ENCODE peak calls at places on chromosomes 11 and 22, in eight cellular contexts. B is neural crest cell, C is HFFc6, A is left lung, Q is stomach, H is mammary epithelial cell, O is GM06990, E is lower lobe of right lung. F is an unnamed sample.

GRCh38 chr22:36411589-36412258 is 24.0 kb upstream of the MYH9 start:
- DNase-seq in B (no peak), C (no peak), A (no peak), Q (no peak), H (no peak), O (no peak), E (no peak), F (no peak)

GRCh38 chr22:44256860-44257560 is 55.7 kb downstream of the SHISAL1 start:
- DNase-seq in B (no peak), C (no peak), A (no peak), Q (peak; percentile 2), H (no peak), O (no peak), E (no peak), F (no peak)

GRCh38 chr11:72411623-72412532 is 22.5 kb downstream of the CLPB start:
- DNase-seq in B (peak; percentile 21), C (no peak), A (no peak), Q (no peak), H (no peak), O (peak; percentile 67), E (no peak), F (no peak)

GRCh38 chr22:41052661-41053490 is 39.5 kb upstream of the EP300 start:
- DNase-seq in B (no peak), C (peak; percentile 80), A (no peak), Q (no peak), H (peak; percentile 44), O (no peak), E (no peak), F (no peak)

GRCh38 chr11:84714316-84714780 is 912.8 kb downstream of the DLG2 start:
- DNase-seq in B (peak; percentile 65), C (no peak), A (no peak), Q (peak; percentile 28), H (peak; percentile 45), O (no peak), E (peak; percentile 50), F (no peak)

GRCh38 chr11:71102251-71102995 is 150.0 kb downstream of the SHANK2 start:
- DNase-seq in B (no peak), C (no peak), A (peak; percentile 50), Q (no peak), H (no peak), O (no peak), E (no peak), F (no peak)

GRCh38 chr11:12682730-12683500 is 8.7 kb downstream of the TEAD1 start:
- DNase-seq in B (no peak), C (no peak), A (no peak), Q (no peak), H (no peak), O (no peak), E (no peak), F (no peak)

GRCh38 chr11:66275396-66275795 is 2.6 kb upstream of the CNIH2 start:
- DNase-seq in B (no peak), C (no peak), A (no peak), Q (no peak), H (no peak), O (no peak), E (no peak), F (no peak)

GRCh38 chr22:37564111-37564711 is 3.9 kb downstream of the CDC42EP1 start:
- DNase-seq in B (no peak), C (no peak), A (no peak), Q (no peak), H (no peak), O (no peak), E (no peak), F (no peak)

GRCh38 chr11:12591706-12592105 is 82.5 kb upstream of the TEAD1 start:
- DNase-seq in B (no peak), C (no peak), A (no peak), Q (no peak), H (no peak), O (no peak), E (no peak), F (no peak)

GRCh38 chr22:45341503-45341902 is 31.8 kb downstream of the FAM118A start:
- DNase-seq in B (no peak), C (no peak), A (no peak), Q (no peak), H (no peak), O (no peak), E (no peak), F (no peak)

GRCh38 chr11:117488996-117489952 is 161.6 kb downstream of the CEP164 start:
- DNase-seq in B (no peak), C (no peak), A (no peak), Q (no peak), H (no peak), O (no peak), E (no peak), F (no peak)

GRCh38 chr11:57345555-57346151 is 7.5 kb downstream of the P2RX3 start:
- DNase-seq in B (peak; percentile 66), C (peak; percentile 49), A (no peak), Q (peak; percentile 85), H (peak; percentile 60), O (no peak), E (peak; percentile 76), F (peak; percentile 81)

GRCh38 chr11:118612378-118612777 is 5.0 kb downstream of the PHLDB1 start:
- DNase-seq in B (no peak), C (no peak), A (no peak), Q (no peak), H (no peak), O (no peak), E (no peak), F (no peak)

GRCh38 chr22:46611189-46611588 is 9.0 kb upstream of the GRAMD4 start:
- DNase-seq in B (no peak), C (no peak), A (no peak), Q (no peak), H (no peak), O (no peak), E (no peak), F (no peak)

GRCh38 chr11:43992834-43993637 is 50.6 kb downstream of the C11orf96 start:
- DNase-seq in B (no peak), C (no peak), A (no peak), Q (no peak), H (no peak), O (no peak), E (no peak), F (no peak)

GRCh38 chr11:112625816-112626215 is 335.4 kb upstream of the NCAM1 start:
- DNase-seq in B (no peak), C (no peak), A (no peak), Q (no peak), H (peak; percentile 85), O (no peak), E (no peak), F (no peak)

GRCh38 chr11:12043959-12044772 is 35.7 kb upstream of the DKK3 start:
- DNase-seq in B (peak; percentile 81), C (peak; percentile 98), A (peak; percentile 85), Q (peak; percentile 83), H (peak; percentile 94), O (no peak), E (peak; percentile 84), F (peak; percentile 42)

GRCh38 chr22:29734853-29735252 is 15.1 kb downstream of the CABP7 start:
- DNase-seq in B (no peak), C (no peak), A (no peak), Q (no peak), H (no peak), O (no peak), E (no peak), F (no peak)

GRCh38 chr11:125063429-125064043 is 431 bp downstream of the SLC37A2 start:
- DNase-seq in B (no peak), C (no peak), A (peak; percentile 81), Q (peak; percentile 24), H (no peak), O (no peak), E (peak; percentile 37), F (no peak)

GRCh38 chr11:130070109-130070828 is 575 bp downstream of the APLP2 start:
- DNase-seq in B (peak; percentile 37), C (peak; percentile 10), A (peak; percentile 89), Q (peak; percentile 60), H (peak; percentile 27), O (peak; percentile 59), E (peak; percentile 65), F (no peak)

GRCh38 chr22:36846949-36847348 is 13.9 kb upstream of the NCF4 start:
- DNase-seq in B (no peak), C (no peak), A (no peak), Q (no peak), H (no peak), O (no peak), E (no peak), F (no peak)

GRCh38 chr11:1223346-1224108 is 661 bp downstream of the MUC5B start:
- DNase-seq in B (no peak), C (no peak), A (peak; percentile 55), Q (no peak), H (no peak), O (no peak), E (peak; percentile 39), F (no peak)

GRCh38 chr11:9757809-9758675 is 94.2 kb downstream of the SWAP70 start:
- DNase-seq in B (peak; percentile 85), C (peak; percentile 52), A (peak; percentile 97), Q (peak; percentile 88), H (peak; percentile 57), O (peak; percentile 92), E (peak; percentile 93), F (peak; percentile 98)

GRCh38 chr11:113974741-113975470 is at the start of gene HTR3A:
- DNase-seq in B (peak; percentile 16), C (no peak), A (peak; percentile 80), Q (peak; percentile 92), H (no peak), O (no peak), E (peak; percentile 77), F (no peak)

GRCh38 chr22:21726650-21727049 is 8.9 kb downstream of the YPEL1 start:
- DNase-seq in B (peak; percentile 31), C (no peak), A (no peak), Q (no peak), H (no peak), O (no peak), E (no peak), F (no peak)
- TF ChIP-seq CTCF in B (peak; percentile 62), C (peak; percentile 62), A (no peak), Q (no peak), H (peak; percentile 13), O (peak; percentile 58), E (no peak), F (peak; percentile 38)

GRCh38 chr11:27485930-27486773 is 13.6 kb upstream of the LGR4 start:
- DNase-seq in B (peak; percentile 67), C (peak; percentile 72), A (no peak), Q (no peak), H (peak; percentile 42), O (no peak), E (no peak), F (no peak)
- TF ChIP-seq CTCF in B (peak; percentile 97), C (peak; percentile 99), A (peak; percentile 69), Q (peak; percentile 66), H (peak; percentile 94), O (peak; percentile 84), E (peak; percentile 82), F (peak; percentile 91)

GRCh38 chr11:19715373-19715772 is 2.7 kb downstream of the NAV2 start:
- DNase-seq in B (no peak), C (peak; percentile 95), A (no peak), Q (no peak), H (peak; percentile 95), O (no peak), E (no peak), F (no peak)
- TF ChIP-seq CTCF in B (no peak), C (no peak), A (no peak), Q (no peak), H (no peak), O (no peak), E (no peak), F (no peak)

DNA sequence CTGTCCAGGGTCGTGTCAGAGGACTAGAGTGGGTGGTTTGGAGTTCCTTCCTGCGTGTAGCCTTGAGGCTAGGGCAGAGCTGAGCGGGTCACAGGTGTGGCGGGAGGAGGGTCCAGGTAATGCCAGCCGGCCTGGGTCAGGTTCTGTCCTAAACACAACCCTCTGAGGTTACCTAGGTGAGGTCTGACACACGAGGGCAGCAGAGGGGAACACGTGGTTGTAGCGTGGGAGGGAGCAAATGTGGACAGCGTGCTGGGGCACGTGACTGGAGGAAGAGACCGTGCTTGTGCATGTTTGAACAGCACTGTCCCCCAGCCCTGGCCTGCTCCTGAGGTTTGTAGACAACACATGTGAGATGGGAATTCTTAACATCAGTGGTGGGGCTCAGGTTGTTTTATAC is 13.1 kb downstream of the MOV10L1 start:
- DNase-seq in B (no peak), C (no peak), A (no peak), Q (no peak), H (peak; percentile 59), O (no peak), E (no peak), F (no peak)
- TF ChIP-seq CTCF in B (no peak), C (no peak), A (no peak), Q (no peak), H (peak; percentile 23), O (peak; percentile 25), E (no peak), F (no peak)